ENCODE peak calls at places on chromosomes 11 and 22, in five cellular contexts. N is sigmoid colon, F is IMR-90, Q is HCT116, Y is spleen. S is an unnamed sample.

GRCh38 chr22:29457730-29458129 is 19.3 kb downstream of the RFPL1 start:
- DNase-seq in Q (peak), N (no peak), F (peak), Y (peak), S (no peak)

GRCh38 chr11:59175104-59175503 is 3.2 kb downstream of the DTX4 start:
- DNase-seq in N (no peak), F (no peak), Y (no peak), Q (no peak), S (no peak)

GRCh38 chr22:38325575-38325974 is 8.3 kb upstream of the CSNK1E start:
- DNase-seq in Y (no peak), N (no peak), F (no peak), Q (no peak), S (no peak)

GRCh38 chr22:49300951-49301397 is 526.7 kb downstream of the BRD1 start:
- DNase-seq in F (no peak), N (no peak), Y (peak), Q (no peak), S (no peak)

GRCh38 chr11:94379619-94380018 is 21.6 kb downstream of the GPR83 start:
- DNase-seq in Q (no peak), Y (no peak), N (no peak), F (no peak), S (no peak)

GRCh38 chr22:17035246-17035645 is 27.2 kb upstream of the GAB4 start:
- DNase-seq in F (no peak), Y (no peak), Q (no peak), N (no peak), S (no peak)

GRCh38 chr11:110935018-110935640 is 222.9 kb upstream of the ARHGAP20 start:
- DNase-seq in Y (no peak), Q (no peak), N (no peak), F (no peak), S (no peak)

GRCh38 chr11:34614334-34615113 is 6.4 kb upstream of the EHF start:
- DNase-seq in Q (no peak), F (peak), N (no peak), Y (no peak), S (no peak)

GRCh38 chr11:61611309-61611708 is 30.4 kb upstream of the SYT7 start:
- DNase-seq in F (no peak), N (no peak), Q (no peak), Y (no peak), S (no peak)

DNA sequence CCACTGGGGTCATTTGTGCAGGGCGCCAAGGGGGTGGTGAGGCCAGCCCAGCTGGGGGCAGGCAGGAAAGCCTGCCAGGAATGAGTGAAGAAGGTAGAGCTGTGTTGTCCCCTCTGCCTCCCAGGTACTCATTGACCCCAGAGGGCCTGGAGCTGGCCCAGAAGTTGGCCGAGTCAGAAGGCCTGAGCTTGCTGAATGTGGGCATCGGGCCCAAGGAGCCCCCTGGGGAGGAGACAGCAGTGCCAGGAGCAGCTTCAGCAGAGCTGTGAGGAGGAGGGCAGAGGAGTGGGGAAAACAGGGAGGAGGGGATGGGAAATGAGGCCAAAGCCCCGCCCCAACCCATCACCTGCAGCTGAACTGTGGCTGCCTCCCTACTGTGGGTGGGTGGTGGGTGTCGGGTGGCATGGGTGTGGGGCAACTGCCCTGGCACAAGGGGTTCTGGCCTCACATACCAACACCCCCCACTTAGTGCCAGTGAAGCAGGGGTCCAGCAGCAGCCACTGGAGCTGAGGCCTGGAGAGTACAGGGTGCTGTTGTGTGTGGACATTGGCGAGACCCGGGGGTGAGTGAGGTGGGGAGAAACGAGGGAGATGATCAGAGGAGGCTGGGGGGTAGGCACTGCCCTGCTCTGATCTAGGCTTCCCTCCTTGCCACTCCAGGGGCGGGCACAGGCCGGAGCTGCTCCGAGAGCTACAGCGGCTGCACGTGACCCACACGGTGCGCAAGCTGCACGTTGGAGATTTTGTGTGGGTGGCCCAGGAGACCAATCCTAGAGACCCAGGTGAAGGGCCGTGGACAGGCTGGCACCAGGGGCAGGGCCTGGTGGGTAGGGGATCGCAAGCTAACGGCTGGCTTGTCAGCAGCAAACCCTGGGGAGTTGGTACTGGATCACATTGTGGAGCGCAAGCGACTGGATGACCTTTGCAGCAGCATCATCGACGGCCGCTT is 3.0 kb downstream of the MUS81 start:
- DNase-seq in Q (no peak), N (peak), F (no peak), Y (peak), S (peak)
- H3K27ac ChIP-seq in Q (no peak), N (peak), F (no peak), Y (peak), S (no peak)

GRCh38 chr11:119361056-119361787 is 14.7 kb upstream of the MFRP start:
- DNase-seq in Q (peak), F (peak), Y (peak), N (peak), S (peak)
- TF ChIP-seq POLR2A in Q (no peak), F (no peak), Y (no peak), N (no peak), S (peak)

DNA sequence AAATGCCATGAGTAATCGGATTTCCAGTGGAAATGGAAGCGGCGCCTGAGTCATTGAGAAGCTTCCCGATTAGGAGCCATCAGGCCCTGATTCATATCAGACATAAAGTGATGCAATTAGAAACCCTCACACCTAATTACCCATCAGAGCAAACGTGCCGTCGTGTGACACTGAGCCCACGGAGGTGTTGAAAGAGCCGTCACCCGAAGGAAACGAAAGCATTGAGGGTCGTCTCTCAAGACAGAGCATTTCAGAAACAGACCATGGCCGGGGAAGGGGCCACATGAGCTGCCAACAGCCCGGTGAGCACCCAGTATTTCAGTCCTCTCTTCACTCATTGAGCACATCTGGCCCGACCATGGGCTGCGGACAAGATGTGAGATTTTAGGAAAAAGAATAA is 829.3 kb downstream of the TBC1D22A start:
- DNase-seq in N (peak), F (no peak), Y (no peak), Q (no peak), S (no peak)
- TF ChIP-seq CTCF in N (no peak), F (no peak), Y (no peak), Q (no peak), S (no peak)

GRCh38 chr11:69499946-69500284 is 18.5 kb downstream of the LINC01488 start:
- DNase-seq in F (no peak), Y (peak), N (peak), Q (no peak), S (no peak)
- H3K27ac ChIP-seq in F (no peak), Y (no peak), N (no peak), Q (no peak), S (no peak)

GRCh38 chr11:70567680-70568503 is 169.6 kb downstream of the CTTN start:
- DNase-seq in Y (peak), F (peak), N (peak), Q (no peak), S (peak)
- TF ChIP-seq POLR2A in Y (no peak), F (no peak), N (peak), Q (no peak), S (no peak)

GRCh38 chr11:125257185-125257584 is 92.6 kb downstream of the PKNOX2 start:
- DNase-seq in F (no peak), Q (no peak), Y (no peak), N (no peak), S (no peak)
- TF ChIP-seq CTCF in F (peak), Q (peak), Y (no peak), N (no peak), S (no peak)

GRCh38 chr22:31488346-31488883 is 1.2 kb downstream of the EIF4ENIF1 start:
- DNase-seq in N (no peak), Y (no peak), Q (no peak), F (no peak), S (no peak)
- H3K27ac ChIP-seq in N (peak), Y (peak), Q (peak), F (no peak), S (peak)

GRCh38 chr22:24585927-24586546 is 6.8 kb downstream of the LRRC75B start:
- DNase-seq in Y (peak), F (no peak), Q (no peak), N (no peak), S (no peak)

GRCh38 chr22:24584871-24585411 is 7.9 kb downstream of the LRRC75B start:
- DNase-seq in N (no peak), Q (no peak), Y (peak), F (no peak), S (no peak)

GRCh38 chr22:24587251-24587650 is 5.6 kb downstream of the LRRC75B start:
- DNase-seq in Q (no peak), N (no peak), F (no peak), Y (no peak), S (no peak)

GRCh38 chr22:24583972-24584790 is 8.7 kb downstream of the LRRC75B start:
- DNase-seq in F (no peak), Q (no peak), Y (peak), N (no peak), S (no peak)

DNA sequence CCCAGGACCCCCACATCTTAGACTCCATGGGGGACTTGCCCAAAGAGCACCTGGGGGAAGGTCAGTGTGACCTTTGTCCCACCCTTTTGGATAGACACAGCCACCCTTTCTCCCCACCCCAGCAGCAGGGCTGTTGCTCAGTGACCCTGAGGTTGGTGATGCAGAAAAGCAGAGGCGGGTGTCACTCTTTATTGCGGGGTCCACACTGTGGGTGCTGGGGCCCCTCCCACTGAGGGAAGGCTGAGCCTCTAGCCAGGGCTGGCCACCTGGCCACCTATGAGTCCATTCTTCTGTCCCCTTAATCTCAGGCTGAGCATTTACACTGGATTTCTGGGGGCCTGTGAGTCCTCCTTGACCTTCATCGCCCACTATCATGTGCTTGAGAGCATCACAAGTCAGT is 7.4 kb downstream of the LRRC75B start:
- DNase-seq in Y (peak), F (no peak), Q (no peak), N (no peak), S (no peak)
- TF ChIP-seq POLR2A in Y (no peak), F (no peak), Q (no peak), N (no peak), S (no peak)

S was measured in gastrocnemius medialis.